ENCODE peak calls at places on chromosomes 1 and 21, in five cellular contexts. C is ovary, N is PC-9, S is WTC11, T is omental fat pad. Q is an unnamed sample.
A peak's percentile ranks its signal among the peaks of the same experiment; 100 is the strongest.

GRCh38 chr21:20040768-20041167 is 957.4 kb upstream of the NCAM2 start:
- DNase-seq in N (no peak), S (no peak), C (no peak), T (no peak), Q (peak; percentile 21)

GRCh38 chr1:162551969-162552683 is 9.4 kb upstream of the UAP1 start:
- DNase-seq in T (no peak), S (no peak), N (no peak), C (no peak), Q (peak; percentile 50)

GRCh38 chr1:89085781-89086180 is 20.8 kb upstream of the GBP1 start:
- DNase-seq in T (no peak), C (no peak), N (no peak), S (peak; percentile 54), Q (peak; percentile 73)

GRCh38 chr1:228107636-228108035 is 1.5 kb downstream of the MRPL55 start:
- DNase-seq in N (no peak), T (no peak), C (no peak), S (no peak), Q (no peak)

GRCh38 chr1:243939167-243939848 is 89.3 kb upstream of the AKT3 start:
- DNase-seq in C (no peak), N (no peak), T (no peak), S (no peak), Q (peak; percentile 54)

GRCh38 chr1:102858695-102859094 is 249.6 kb downstream of the COL11A1 start:
- DNase-seq in N (no peak), C (no peak), T (no peak), S (no peak), Q (no peak)

GRCh38 chr1:31011719-31012118 is 53.8 kb downstream of the PUM1 start:
- DNase-seq in C (no peak), T (no peak), S (no peak), N (no peak), Q (no peak)

GRCh38 chr1:18855573-18855972 is 3.9 kb downstream of the TAS1R2 start:
- DNase-seq in N (no peak), T (no peak), S (no peak), C (no peak), Q (no peak)

GRCh38 chr21:26513212-26513611 is 59.9 kb downstream of the CYYR1 start:
- DNase-seq in C (no peak), T (no peak), N (no peak), S (no peak), Q (peak; percentile 80)

GRCh38 chr1:164591858-164592257 is 32.9 kb downstream of the PBX1 start:
- DNase-seq in T (no peak), N (peak; percentile 44), S (no peak), C (no peak), Q (peak; percentile 24)

GRCh38 chr1:161487483-161487827 is 17.8 kb upstream of the FCGR2A start:
- DNase-seq in C (no peak), N (peak; percentile 46), S (no peak), T (peak; percentile 36), Q (peak; percentile 98)

GRCh38 chr1:228378453-228379164 is 28.0 kb downstream of the TRIM11 start:
- DNase-seq in C (peak; percentile 89), T (no peak), N (peak; percentile 95), S (peak; percentile 93), Q (peak; percentile 88)

GRCh38 chr1:167683641-167684502 is 37.9 kb upstream of the MPZL1 start:
- DNase-seq in T (no peak), C (no peak), N (no peak), S (peak; percentile 55), Q (peak; percentile 67)

DNA sequence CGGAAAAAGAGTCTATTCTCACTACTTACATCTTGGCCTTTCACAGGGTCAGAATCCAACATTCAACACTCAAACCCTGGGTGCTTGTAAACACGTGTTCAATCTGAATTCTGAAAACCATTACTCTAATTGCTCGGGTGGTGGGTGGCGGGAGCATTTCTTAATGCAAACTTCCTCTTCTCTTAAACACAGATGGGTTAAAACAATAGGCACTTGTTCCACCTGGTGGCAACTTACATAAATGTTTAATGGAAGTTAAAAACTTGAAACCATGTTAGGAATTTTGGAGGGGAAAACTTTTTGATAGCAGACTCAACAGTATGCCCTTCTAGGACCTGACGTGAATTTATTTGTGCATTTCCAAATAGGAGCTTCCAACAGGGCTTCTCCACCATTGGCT is 23.4 kb upstream of the TDRD10 start:
- DNase-seq in C (no peak), S (no peak), T (no peak), N (peak; percentile 18), Q (peak; percentile 60)
- TF ChIP-seq CTCF in C (no peak), S (no peak), T (no peak), N (peak; percentile 55), Q (no peak)

GRCh38 chr1:28031173-28031572 is 57.2 kb downstream of the EYA3 start:
- DNase-seq in T (no peak), S (no peak), N (no peak), C (no peak), Q (no peak)
- TF ChIP-seq CTCF in T (no peak), S (no peak), N (no peak), C (no peak), Q (no peak)

DNA sequence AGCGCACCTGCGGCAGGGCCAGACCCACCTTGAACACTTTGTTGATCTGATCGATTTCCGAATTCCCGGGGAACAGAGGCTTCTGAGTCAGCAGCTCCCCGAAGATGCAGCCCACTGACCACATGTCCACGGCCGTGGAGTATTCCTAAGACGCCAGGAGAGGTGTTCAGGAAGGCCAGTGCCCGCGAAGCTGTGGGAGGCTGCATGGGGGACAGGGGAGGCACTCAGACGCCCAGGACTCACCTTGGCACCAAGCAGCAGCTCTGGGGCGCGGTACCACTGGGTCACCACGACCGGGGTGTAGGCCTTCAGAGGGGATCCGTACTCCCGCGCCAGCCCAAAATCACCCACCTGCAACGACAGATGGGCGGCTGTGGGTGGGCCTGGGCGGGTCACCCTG is 11.2 kb upstream of the SLC35E2B start:
- DNase-seq in S (no peak), C (no peak), N (no peak), T (no peak), Q (no peak)
- TF ChIP-seq CTCF in S (no peak), C (no peak), N (no peak), T (no peak), Q (no peak)

DNA sequence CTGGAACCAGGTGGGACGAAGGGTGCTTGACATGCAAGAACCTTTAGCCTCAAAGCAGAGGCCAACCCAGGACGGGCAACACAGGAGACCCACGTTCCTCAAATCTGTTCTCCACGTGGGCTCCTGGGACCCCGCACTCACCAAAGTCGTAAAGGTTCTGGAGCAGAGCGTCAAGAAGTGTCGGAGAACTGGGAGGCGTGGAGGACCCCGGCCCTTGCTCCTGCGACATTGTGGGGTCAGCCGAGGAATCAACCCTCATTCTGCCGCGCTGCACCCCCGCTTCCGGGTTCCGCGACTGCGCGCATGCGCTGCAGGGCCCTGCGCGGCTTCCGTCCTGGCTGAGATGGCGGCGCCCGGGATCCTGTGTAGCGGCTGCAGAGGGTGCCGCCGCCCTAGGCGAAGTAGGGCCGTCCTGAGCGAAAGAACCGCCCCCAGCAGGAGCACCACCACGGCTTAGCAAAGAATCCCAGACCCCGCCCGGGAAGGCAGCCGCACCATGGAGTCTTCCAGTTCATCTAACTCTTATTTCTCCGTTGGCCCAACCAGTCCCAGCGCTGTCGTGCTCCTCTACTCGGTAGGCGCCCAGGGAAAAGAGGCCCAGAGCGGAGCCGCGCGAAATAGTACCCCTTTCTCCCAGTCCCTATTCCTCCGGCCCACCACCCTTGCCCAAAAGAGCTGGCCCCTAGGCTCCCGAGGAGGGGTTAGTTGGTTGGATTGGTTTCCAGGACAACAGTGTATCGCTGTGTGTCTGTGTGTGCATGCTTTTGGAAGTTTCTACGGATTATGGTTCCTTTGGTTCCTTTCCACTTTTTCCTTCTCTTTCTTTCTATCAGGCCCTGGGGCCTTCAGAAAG is at the start of gene GNPAT:
- DNase-seq in T (peak; percentile 66), N (peak; percentile 89), S (peak; percentile 88), C (peak; percentile 92), Q (peak; percentile 95)
- TF ChIP-seq CTCF in T (no peak), N (no peak), S (no peak), C (no peak), Q (no peak)

GRCh38 chr1:24189528-24189927 is 2.4 kb upstream of the IFNLR1 start:
- DNase-seq in C (no peak), T (no peak), S (no peak), N (no peak), Q (no peak)

GRCh38 chr1:24185056-24185455 is 2.0 kb downstream of the IFNLR1 start:
- DNase-seq in C (no peak), T (no peak), N (no peak), S (no peak), Q (no peak)

GRCh38 chr1:24186711-24186992 is 437 bp downstream of the IFNLR1 start:
- DNase-seq in C (no peak), N (no peak), T (no peak), S (no peak), Q (no peak)

GRCh38 chr1:24186031-24186710 is 918 bp downstream of the IFNLR1 start:
- DNase-seq in C (no peak), S (no peak), N (no peak), T (no peak), Q (no peak)

DNA sequence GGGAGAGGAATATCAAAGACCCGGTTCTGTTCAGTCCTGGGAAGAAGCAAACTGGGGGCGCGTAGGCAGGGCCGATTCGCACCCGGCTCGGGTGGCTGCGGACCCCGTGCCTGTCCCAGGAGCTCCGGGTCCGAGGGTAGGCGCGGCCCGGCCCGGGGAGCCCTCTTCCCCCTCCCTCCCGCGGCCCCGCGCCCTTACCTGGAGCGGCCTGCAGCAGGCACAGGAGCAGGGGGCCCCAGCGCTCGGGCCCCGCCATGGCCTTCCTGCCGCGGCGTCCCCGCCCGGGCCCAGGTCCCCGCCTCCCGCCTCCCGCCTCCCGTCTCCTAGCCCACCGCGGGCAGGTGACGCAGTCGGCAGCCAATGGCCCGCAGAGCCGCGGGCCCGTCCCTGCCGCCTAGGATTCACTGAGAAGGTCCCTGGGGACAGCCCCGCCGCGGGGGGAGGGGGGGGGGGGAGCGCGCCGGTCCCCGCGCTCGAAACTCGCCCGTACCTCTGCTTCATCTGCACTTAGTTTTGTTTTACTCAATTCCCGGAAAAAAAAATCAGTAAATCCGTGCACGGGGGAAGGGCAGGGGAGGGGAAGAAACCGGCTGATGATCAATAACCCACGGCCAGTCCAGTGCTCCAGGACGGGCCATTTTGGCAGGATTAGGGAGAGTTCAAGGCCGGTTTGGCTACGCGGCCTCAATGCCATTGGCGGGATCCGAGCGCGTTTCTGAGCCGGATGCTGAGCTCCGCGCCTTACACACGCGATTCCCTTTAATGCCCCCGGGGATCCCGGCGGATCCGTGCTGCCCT is at the start of gene IFNLR1:
- DNase-seq in N (peak; percentile 76), T (no peak), C (peak; percentile 66), S (peak; percentile 80), Q (no peak)
- TF ChIP-seq CTCF in N (no peak), T (no peak), C (no peak), S (no peak), Q (no peak)

GRCh38 chr1:94463765-94464330 is 45.7 kb downstream of the ABCD3 start:
- DNase-seq in C (no peak), T (no peak), S (no peak), N (peak; percentile 29), Q (peak; percentile 60)
- TF ChIP-seq CTCF in C (no peak), T (no peak), S (no peak), N (peak; percentile 86), Q (peak; percentile 51)

GRCh38 chr21:31136891-31137290 is 98.6 kb upstream of the KRTAP19-8 start:
- DNase-seq in C (no peak), N (no peak), S (no peak), T (no peak), Q (peak; percentile 17)
- TF ChIP-seq CTCF in C (no peak), N (no peak), S (no peak), T (no peak), Q (no peak)

Q was measured in MCF 10A.